ENCODE peak calls at places on chromosomes 3 and 15, in ten cellular contexts. V is spleen; F is kidney; J is CD8-positive, alpha-beta T cell; X is left ventricle myocardium inferior; B is GM12865; A is cardiac muscle cell; L is activated B cell treated with CpG ODN at 0.5 μM for 24 hours; H is NB4; Q is tibial nerve. O is an unnamed sample.

GRCh38 chr3:97940034-97940433 is 32.2 kb downstream of the RIOX2 start:
- DNase-seq in B (no peak), V (no peak), F (no peak), H (peak; percentile 35), Q (no peak), A (no peak), L (no peak), J (no peak), X (no peak), O (no peak)

GRCh38 chr3:180265551-180265950 is 228.8 kb upstream of the PEX5L start:
- DNase-seq in Q (no peak), J (no peak), F (no peak), X (no peak), B (no peak), V (no peak), H (no peak), L (no peak), A (no peak), O (no peak)

GRCh38 chr3:184741798-184742675 is 30.2 kb upstream of the MAGEF1 start:
- DNase-seq in Q (no peak), L (no peak), J (no peak), F (no peak), A (no peak), V (peak; percentile 59), B (no peak), X (no peak), H (no peak), O (no peak)

GRCh38 chr3:18079739-18080138 is 337.3 kb upstream of the TBC1D5 start:
- DNase-seq in A (peak; percentile 13), H (peak; percentile 85), B (no peak), J (no peak), V (no peak), F (no peak), L (no peak), Q (no peak), X (no peak), O (no peak)

GRCh38 chr3:71831599-71831998 is 46.7 kb upstream of the PROK2 start:
- DNase-seq in A (peak; percentile 31), B (no peak), V (no peak), X (no peak), J (no peak), L (no peak), Q (no peak), F (no peak), H (no peak), O (no peak)

GRCh38 chr3:183338520-183338919 is 85.5 kb downstream of the B3GNT5 start:
- DNase-seq in X (no peak), Q (no peak), V (no peak), B (no peak), A (no peak), L (no peak), J (no peak), F (no peak), H (no peak), O (no peak)

GRCh38 chr3:58799271-58799670 is 132.7 kb upstream of the FAM3D start:
- DNase-seq in B (no peak), X (no peak), V (no peak), A (no peak), H (no peak), L (no peak), Q (no peak), F (no peak), J (no peak), O (no peak)

GRCh38 chr3:46909535-46910161 is 32.1 kb downstream of the PTH1R start:
- DNase-seq in X (peak; percentile 85), F (peak; percentile 94), V (peak; percentile 93), A (peak; percentile 88), Q (peak; percentile 64), L (peak; percentile 68), H (peak; percentile 86), J (peak; percentile 66), B (peak; percentile 80), O (peak; percentile 92)

GRCh38 chr15:55357774-55358173 is 38.8 kb downstream of the PIGB start:
- DNase-seq in X (no peak), A (peak; percentile 12), L (no peak), Q (no peak), B (no peak), H (no peak), F (no peak), V (no peak), J (no peak), O (no peak)

GRCh38 chr15:98689431-98689861 is 41.1 kb downstream of the IGF1R start:
- DNase-seq in X (no peak), B (no peak), J (no peak), F (no peak), V (no peak), A (peak; percentile 49), H (peak; percentile 85), L (no peak), Q (no peak), O (no peak)

GRCh38 chr3:177817746-177818145 is 620.5 kb upstream of the TBL1XR1 start:
- DNase-seq in F (no peak), H (no peak), Q (no peak), X (no peak), J (no peak), L (no peak), V (no peak), A (no peak), B (no peak), O (no peak)

GRCh38 chr3:177813322-177813721 is 616.0 kb upstream of the TBL1XR1 start:
- DNase-seq in F (no peak), Q (peak; percentile 44), V (no peak), B (no peak), L (no peak), H (no peak), A (peak; percentile 39), X (peak; percentile 48), J (no peak), O (no peak)

GRCh38 chr3:177818712-177819111 is 621.4 kb upstream of the TBL1XR1 start:
- DNase-seq in F (no peak), L (no peak), Q (no peak), V (no peak), J (no peak), H (no peak), X (no peak), B (no peak), A (no peak), O (no peak)

GRCh38 chr3:177820683-177821316 is 623.5 kb upstream of the TBL1XR1 start:
- DNase-seq in V (no peak), A (peak; percentile 78), B (peak; percentile 36), Q (no peak), X (no peak), H (peak; percentile 33), L (no peak), F (no peak), J (no peak), O (peak; percentile 25)

GRCh38 chr3:177816667-177817208 is 619.5 kb upstream of the TBL1XR1 start:
- DNase-seq in J (no peak), B (no peak), X (no peak), F (no peak), A (peak; percentile 90), V (no peak), L (no peak), H (peak; percentile 13), Q (no peak), O (no peak)
- TF ChIP-seq CTCF in J (no peak), B (no peak), X (peak; percentile 25), F (no peak), A (peak; percentile 33), V (no peak), L (no peak), H (no peak), Q (no peak), O (no peak)

GRCh38 chr15:62618432-62618831 is 424.1 kb upstream of the TPM1 start:
- DNase-seq in H (no peak), L (no peak), F (no peak), V (no peak), B (no peak), A (peak; percentile 58), J (no peak), X (no peak), Q (no peak), O (no peak)
- TF ChIP-seq CTCF in H (no peak), L (no peak), F (no peak), V (no peak), B (no peak), A (peak; percentile 40), J (no peak), X (no peak), Q (no peak), O (no peak)

DNA sequence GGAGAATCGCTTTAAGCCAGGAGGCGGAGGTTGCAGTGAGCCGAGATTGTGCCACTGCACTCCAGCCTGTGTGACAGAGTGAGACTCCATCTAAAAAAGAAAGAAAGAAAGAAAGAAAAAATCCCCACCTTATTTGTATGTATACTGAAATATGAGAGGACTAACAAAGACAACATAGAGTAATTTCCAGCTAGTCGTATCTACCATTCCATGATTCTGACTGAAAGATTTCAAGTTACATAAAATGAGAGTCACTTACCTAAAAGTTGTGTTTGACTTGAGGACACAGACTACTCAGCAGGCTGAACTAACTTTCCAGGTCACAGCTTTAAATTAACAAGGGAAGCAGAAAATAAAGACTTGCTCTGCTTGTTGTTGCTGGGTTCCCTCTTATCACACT is 18.8 kb upstream of the PRKCI start:
- DNase-seq in B (no peak), L (no peak), X (no peak), F (no peak), H (no peak), Q (no peak), A (no peak), J (no peak), V (no peak), O (no peak)
- TF ChIP-seq CTCF in B (no peak), L (no peak), X (no peak), F (no peak), H (no peak), Q (no peak), A (no peak), J (no peak), V (no peak), O (no peak)

GRCh38 chr3:142931222-142931621 is 32.3 kb downstream of the PAQR9 start:
- DNase-seq in Q (no peak), B (peak; percentile 59), H (peak; percentile 12), A (no peak), X (no peak), L (no peak), J (no peak), F (no peak), V (peak; percentile 79), O (peak; percentile 38)
- TF ChIP-seq CTCF in Q (no peak), B (peak; percentile 52), H (no peak), A (no peak), X (peak; percentile 9), L (no peak), J (no peak), F (no peak), V (no peak), O (peak; percentile 10)

O was measured in GM10248.